ENCODE peak calls at places on chromosomes 13 and 19, in six cellular contexts. U is left lung, K is psoas muscle, J is fibroblast of lung, R is thoracic aorta, E is esophagus squamous epithelium. M is an unnamed sample.
A peak's percentile ranks its signal among the peaks of the same experiment; 100 is the strongest.

GRCh38 chr13:21637296-21637695 is 33.3 kb upstream of the MICU2 start:
- DNase-seq in U (peak; percentile 83), K (no peak), J (peak; percentile 14), R (no peak), E (no peak), M (peak; percentile 86)

GRCh38 chr19:44684892-44685847 is 13.8 kb upstream of the CEACAM16 start:
- DNase-seq in U (peak; percentile 71), K (no peak), J (peak; percentile 77), R (peak; percentile 38), E (no peak), M (peak; percentile 77)

GRCh38 chr13:48234652-48235099 is 1.7 kb downstream of the ITM2B start:
- DNase-seq in U (no peak), K (no peak), J (no peak), R (no peak), E (no peak), M (no peak)

GRCh38 chr13:106104281-106104901 is 431.1 kb downstream of the EFNB2 start:
- DNase-seq in U (no peak), K (no peak), J (peak; percentile 83), R (no peak), E (no peak), M (no peak)

GRCh38 chr13:82294226-82294625 is 1588.0 kb downstream of the SLITRK1 start:
- DNase-seq in U (no peak), K (no peak), J (no peak), R (no peak), E (no peak), M (no peak)

GRCh38 chr19:35246466-35247096 is 2.2 kb upstream of the LSR start:
- DNase-seq in U (no peak), K (no peak), J (no peak), R (no peak), E (no peak), M (no peak)

GRCh38 chr13:38308736-38309135 is 40.9 kb upstream of the UFM1 start:
- DNase-seq in U (no peak), K (no peak), J (peak; percentile 2), R (no peak), E (no peak), M (no peak)

GRCh38 chr19:11018179-11018578 is 57.3 kb downstream of the SMARCA4 start:
- DNase-seq in U (no peak), K (no peak), J (no peak), R (no peak), E (no peak), M (peak; percentile 60)

GRCh38 chr19:9863759-9864158 is 28.6 kb downstream of the PIN1 start:
- DNase-seq in U (no peak), K (no peak), J (no peak), R (no peak), E (no peak), M (no peak)

GRCh38 chr13:30698023-30698422 is 37.3 kb upstream of the ALOX5AP start:
- DNase-seq in U (no peak), K (no peak), J (peak; percentile 91), R (no peak), E (no peak), M (no peak)

GRCh38 chr19:58575183-58576041 is 2.3 kb upstream of the MZF1 start:
- DNase-seq in U (peak; percentile 92), K (peak; percentile 94), J (peak; percentile 91), R (peak; percentile 71), E (no peak), M (peak; percentile 94)

GRCh38 chr19:1491114-1491848 is at the start of gene REEP6:
- DNase-seq in U (no peak), K (no peak), J (no peak), R (no peak), E (no peak), M (no peak)
- TF ChIP-seq CTCF in U (peak; percentile 6), K (no peak), J (no peak), R (no peak), E (no peak), M (no peak)

DNA sequence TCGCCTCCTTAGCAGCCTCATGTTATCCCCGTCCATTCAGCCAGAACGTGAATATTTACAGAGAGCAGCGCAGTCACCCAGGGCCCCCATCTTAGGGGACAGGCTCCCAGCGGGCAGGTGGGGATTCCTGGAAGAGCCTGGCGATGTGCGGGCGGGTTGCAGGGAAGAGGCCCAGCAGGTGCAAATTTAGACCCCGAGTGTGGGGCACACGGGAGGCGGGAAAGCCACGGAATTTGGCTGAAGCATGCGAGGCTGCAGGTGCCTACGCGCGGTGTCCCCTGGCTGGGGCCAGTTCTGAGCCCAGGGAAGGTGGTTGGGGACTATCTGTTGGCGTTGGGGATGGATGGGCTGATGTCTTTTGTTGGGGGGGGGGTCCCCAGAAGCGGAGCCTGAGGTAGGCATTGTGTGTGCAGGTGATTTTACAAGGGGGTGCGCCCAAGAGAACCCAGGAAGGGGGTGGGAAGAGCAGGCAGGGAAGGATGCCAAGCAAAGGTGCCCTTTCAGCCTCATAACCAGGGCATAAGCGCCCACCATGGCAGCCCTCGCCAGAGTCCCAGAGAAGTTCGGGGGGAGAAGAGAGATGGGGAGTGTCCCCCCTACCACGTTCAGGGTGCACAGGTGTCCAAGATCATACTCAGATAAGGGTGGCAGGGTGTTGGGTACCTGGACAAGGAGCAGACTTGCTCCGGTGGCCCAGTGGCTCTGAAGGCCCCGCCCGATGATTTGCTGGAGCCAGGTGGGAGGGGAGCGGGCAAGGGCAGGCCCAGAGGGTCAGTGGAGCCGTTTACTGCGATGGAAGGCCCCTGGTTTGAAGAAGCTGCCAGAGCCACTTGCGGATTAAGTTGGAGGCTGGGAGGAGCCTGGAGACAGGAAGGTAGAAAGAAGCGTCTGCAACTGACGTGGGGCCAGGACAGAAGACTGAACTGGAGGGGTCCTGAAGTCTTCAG is 1.2 kb downstream of the TPGS1 start:
- DNase-seq in U (no peak), K (no peak), J (no peak), R (no peak), E (no peak), M (no peak)
- H3K27ac ChIP-seq in U (no peak overlapping the region), K (peak overlapping the region; percentile 97), J (no peak overlapping the region), R (no peak overlapping the region), E (peak overlapping the region; percentile 96), M (peak overlapping the region; percentile 84)

DNA sequence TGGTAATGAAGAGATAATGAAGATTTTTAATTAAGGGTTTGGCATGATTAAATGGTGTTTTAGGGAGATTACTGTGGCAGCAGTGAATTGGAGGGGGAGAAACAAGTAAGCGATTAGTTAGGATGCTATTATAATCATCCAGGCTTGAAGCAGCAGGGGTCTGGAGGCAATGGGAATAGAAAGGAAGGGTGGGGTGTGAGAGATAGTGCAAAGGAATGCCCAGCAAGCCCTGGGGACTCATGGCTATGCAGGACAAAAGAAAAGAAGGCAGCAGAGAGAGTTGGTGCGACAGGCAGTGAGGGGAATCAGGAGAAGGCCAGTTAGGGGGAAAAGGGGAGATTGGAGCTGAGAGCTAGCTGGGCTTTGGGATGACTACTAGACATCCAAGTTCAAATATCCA is 34.5 kb downstream of the SOX21 start:
- DNase-seq in U (no peak), K (no peak), J (no peak), R (no peak), E (no peak), M (no peak)
- H3K4me1 ChIP-seq in U (no peaks in the 10 kb centered on the region), K (no peaks in the 10 kb centered on the region), J (no peaks in the 10 kb centered on the region), R (no peaks in the 10 kb centered on the region), E (no peaks in the 10 kb centered on the region), M (no peaks in the 10 kb centered on the region)

GRCh38 chr19:51783373-51783772 is 11.6 kb upstream of the FPR3 start:
- DNase-seq in U (no peak), K (no peak), J (no peak), R (no peak), E (no peak), M (no peak)
- TF ChIP-seq CTCF in U (no peak), K (no peak), J (no peak), R (no peak), E (no peak), M (no peak)

GRCh38 chr19:36838784-36839324 is 667 bp upstream of the ZNF790 start:
- DNase-seq in U (no peak), K (no peak), J (no peak), R (no peak), E (no peak), M (no peak)
- H3K27ac ChIP-seq in U (peak overlapping the region; percentile 89), K (peak overlapping the region; percentile 86), J (peak overlapping the region; percentile 81), R (peak overlapping the region; percentile 90), E (peak overlapping the region; percentile 89), M (peak overlapping the region; percentile 91)

GRCh38 chr13:41199061-41199460 is 4.7 kb upstream of the KBTBD7 start:
- DNase-seq in U (no peak), K (no peak), J (no peak), R (no peak), E (no peak), M (no peak)

GRCh38 chr13:41199526-41199925 is 5.2 kb upstream of the KBTBD7 start:
- DNase-seq in U (no peak), K (no peak), J (no peak), R (no peak), E (no peak), M (no peak)

GRCh38 chr13:41196620-41197019 is 2.3 kb upstream of the KBTBD7 start:
- DNase-seq in U (no peak), K (no peak), J (no peak), R (no peak), E (no peak), M (no peak)

GRCh38 chr13:41196011-41196410 is 1.6 kb upstream of the KBTBD7 start:
- DNase-seq in U (no peak), K (no peak), J (no peak), R (no peak), E (no peak), M (no peak)

GRCh38 chr13:41200126-41200525 is 5.8 kb upstream of the KBTBD7 start:
- DNase-seq in U (no peak), K (no peak), J (no peak), R (no peak), E (no peak), M (no peak)
- H3K4me1 ChIP-seq in U (no peaks in the 10 kb centered on the region), K (no peaks in the 10 kb centered on the region), J (no peaks in the 10 kb centered on the region), R (no peaks in the 10 kb centered on the region), E (no peaks in the 10 kb centered on the region), M (no peaks in the 10 kb centered on the region)

DNA sequence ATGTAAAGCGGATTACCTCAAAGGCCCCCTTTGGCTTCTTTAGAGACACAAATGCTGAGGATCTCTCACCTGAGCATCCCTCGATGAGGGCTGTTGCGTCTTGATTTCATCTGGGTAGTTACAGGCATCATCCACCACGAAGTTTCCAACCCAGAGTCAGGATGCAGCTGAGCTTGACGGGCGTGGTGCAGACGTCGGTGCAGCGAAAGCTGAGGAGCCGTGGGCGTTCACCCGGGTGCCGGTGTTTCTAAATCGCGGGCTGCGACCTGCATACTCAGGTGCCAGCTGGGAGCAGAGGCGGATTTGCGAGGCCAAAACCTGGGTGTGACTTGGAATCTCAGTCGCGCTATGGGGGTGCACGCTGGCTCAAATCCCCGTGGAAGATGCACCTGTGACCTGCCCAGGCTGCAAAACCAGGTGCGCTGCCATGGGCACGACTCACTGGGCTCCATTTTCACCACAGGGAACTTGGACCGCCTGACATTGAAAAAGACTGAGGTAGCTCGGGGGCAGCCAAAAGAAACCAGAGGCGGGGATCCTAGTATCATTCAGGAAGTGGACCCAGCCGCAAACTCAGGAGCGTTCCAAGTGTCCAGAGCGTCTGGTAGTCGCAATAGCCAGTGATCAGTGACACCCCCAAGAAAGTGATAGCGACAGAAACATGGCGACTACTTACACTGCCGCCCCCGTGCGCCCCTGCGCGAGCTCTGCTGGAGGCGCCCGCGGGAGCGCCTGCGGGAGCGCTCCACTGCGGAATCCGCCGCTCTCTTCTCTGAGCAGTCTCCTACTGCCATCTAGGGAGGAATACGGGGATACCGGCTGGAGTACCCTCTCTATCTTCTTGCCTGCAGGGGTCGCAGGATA is 36.4 kb upstream of the IGFL4 start:
- DNase-seq in U (no peak), K (no peak), J (peak; percentile 79), R (no peak), E (no peak), M (peak; percentile 67)
- TF ChIP-seq CTCF in U (peak; percentile 47), K (peak; percentile 37), J (peak; percentile 100), R (peak; percentile 26), E (peak; percentile 91), M (peak; percentile 91)